ENCODE peak calls at places on chromosomes 5 and 9, in seven cellular contexts. K is mesendoderm, E is A549, V is left lung, N is aorta, X is SK-N-SH, B is breast epithelium. L is an unnamed sample. For H3K4me1, the result is how much of the 10 kb centered on the place peaks cover.

GRCh38 chr5:9502435-9502834 is 43.4 kb downstream of the SEMA5A start:
- DNase-seq in K (peak), E (no peak), V (no peak), N (no peak), X (no peak), B (no peak), L (no peak)

GRCh38 chr5:33441241-33441844 is 578 bp downstream of the TARS1 start:
- DNase-seq in K (no peak), E (peak), V (no peak), N (no peak), X (peak), B (no peak), L (no peak)

GRCh38 chr5:168298949-168299348 is 7.5 kb downstream of the WWC1 start:
- DNase-seq in K (no peak), E (no peak), V (no peak), N (no peak), X (no peak), B (no peak), L (no peak)

GRCh38 chr5:84564311-84564710 is 179.6 kb upstream of the EDIL3 start:
- DNase-seq in K (no peak), E (no peak), V (no peak), N (no peak), X (no peak), B (no peak), L (no peak)

GRCh38 chr5:32307769-32308194 is 5.0 kb downstream of the MTMR12 start:
- DNase-seq in K (no peak), E (no peak), V (no peak), N (no peak), X (no peak), B (no peak), L (no peak)

GRCh38 chr9:126293522-126293889 is 33.1 kb upstream of the MVB12B start:
- DNase-seq in K (peak), E (no peak), V (no peak), N (no peak), X (peak), B (no peak), L (no peak)

GRCh38 chr9:22103650-22104575 is 94.8 kb upstream of the CDKN2B start:
- DNase-seq in K (no peak), E (no peak), V (no peak), N (no peak), X (no peak), B (no peak), L (no peak)

GRCh38 chr9:112271466-112272098 is 61.8 kb downstream of the PTBP3 start:
- DNase-seq in K (no peak), E (peak), V (no peak), N (no peak), X (no peak), B (no peak), L (no peak)

GRCh38 chr9:21812415-21812814 is 10.0 kb downstream of the MTAP start:
- DNase-seq in K (peak), E (no peak), V (no peak), N (no peak), X (no peak), B (no peak), L (no peak)

GRCh38 chr5:140808889-140809291 is 2.0 kb downstream of the PCDHA4 start:
- DNase-seq in K (no peak), E (no peak), V (no peak), N (peak), X (no peak), B (no peak), L (peak)

GRCh38 chr9:126412945-126413344 is 86.3 kb downstream of the MVB12B start:
- DNase-seq in K (no peak), E (no peak), V (no peak), N (no peak), X (no peak), B (no peak), L (no peak)

GRCh38 chr5:6085461-6085860 is 292.9 kb downstream of the MED10 start:
- DNase-seq in K (no peak), E (no peak), V (no peak), N (no peak), X (no peak), B (no peak), L (no peak)

GRCh38 chr5:127660048-127660733 is 11.3 kb downstream of the CTXN3 start:
- DNase-seq in K (no peak), E (no peak), V (no peak), N (no peak), X (no peak), B (no peak), L (no peak)

GRCh38 chr5:150320048-150320555 is 17.4 kb upstream of the ARSI start:
- DNase-seq in K (peak), E (peak), V (peak), N (no peak), X (no peak), B (no peak), L (peak)

GRCh38 chr9:116027096-116027495 is 126.5 kb upstream of the PAPPA start:
- DNase-seq in K (peak), E (no peak), V (no peak), N (no peak), X (no peak), B (no peak), L (no peak)

GRCh38 chr5:128965638-128966302 is 482 bp downstream of the SLC27A6 start:
- DNase-seq in K (no peak), E (no peak), V (no peak), N (peak), X (no peak), B (no peak), L (no peak)

GRCh38 chr5:56094579-56095361 is 100.0 kb upstream of the IL6ST start:
- DNase-seq in K (no peak), E (no peak), V (no peak), N (no peak), X (no peak), B (no peak), L (no peak)

GRCh38 chr5:141841376-141841775 is 36.8 kb downstream of the PCDH1 start:
- DNase-seq in K (no peak), E (no peak), V (peak), N (no peak), X (no peak), B (no peak), L (no peak)

GRCh38 chr5:56620903-56621680 is 194.3 kb upstream of the MAP3K1 start:
- DNase-seq in K (no peak), E (no peak), V (no peak), N (no peak), X (no peak), B (no peak), L (no peak)

GRCh38 chr5:170749911-170750431 is 33.6 kb upstream of the GABRP start:
- DNase-seq in K (no peak), E (no peak), V (no peak), N (no peak), X (no peak), B (no peak), L (no peak)

GRCh38 chr9:80147866-80148265 is 576.1 kb downstream of the TLE4 start:
- DNase-seq in K (no peak), E (no peak), V (no peak), N (no peak), X (no peak), B (no peak), L (no peak)

GRCh38 chr5:119340597-119341218 is 15.1 kb upstream of the TNFAIP8 start:
- DNase-seq in K (no peak), E (no peak), V (no peak), N (no peak), X (no peak), B (no peak), L (no peak)

GRCh38 chr9:110058304-110058953 is 149.5 kb downstream of the C9orf152 start:
- DNase-seq in K (peak), E (peak), V (peak), N (no peak), X (peak), B (no peak), L (no peak)

GRCh38 chr9:127943746-127944145 is 6.1 kb upstream of the DPM2 start:
- DNase-seq in K (peak), E (peak), V (peak), N (peak), X (peak), B (peak), L (no peak)

GRCh38 chr9:79154806-79155205 is 417.0 kb upstream of the TLE4 start:
- DNase-seq in K (no peak), E (no peak), V (no peak), N (no peak), X (no peak), B (no peak), L (no peak)

GRCh38 chr9:32644698-32645097 is 9.2 kb upstream of the TAF1L start:
- DNase-seq in K (peak), E (no peak), V (peak), N (no peak), X (no peak), B (no peak), L (peak)

GRCh38 chr5:123401320-123401719 is 21.9 kb downstream of the CEP120 start:
- DNase-seq in K (no peak), E (no peak), V (no peak), N (no peak), X (no peak), B (no peak), L (no peak)

GRCh38 chr5:181239062-181239663 is 4.5 kb downstream of the RACK1 start:
- DNase-seq in K (no peak), E (no peak), V (no peak), N (peak), X (no peak), B (no peak), L (no peak)

GRCh38 chr9:98995059-98995665 is 51.5 kb downstream of the COL15A1 start:
- DNase-seq in K (no peak), E (no peak), V (no peak), N (peak), X (no peak), B (no peak), L (no peak)

GRCh38 chr9:89631381-89631780 is 26.6 kb downstream of the GADD45G start:
- DNase-seq in K (no peak), E (no peak), V (no peak), N (no peak), X (no peak), B (no peak), L (no peak)

GRCh38 chr5:103120607-103121200 is 603 bp downstream of the PPIP5K2 start:
- DNase-seq in K (peak), E (no peak), V (no peak), N (no peak), X (peak), B (no peak), L (no peak)

GRCh38 chr5:56095579-56096102 is 100.9 kb upstream of the IL6ST start:
- DNase-seq in K (no peak), E (no peak), V (no peak), N (no peak), X (no peak), B (no peak), L (no peak)

GRCh38 chr9:120974921-120975320 is 48.3 kb upstream of the TRAF1 start:
- DNase-seq in K (no peak), E (no peak), V (no peak), N (no peak), X (no peak), B (no peak), L (no peak)

GRCh38 chr9:17906204-17906840 is 327.5 kb downstream of the SH3GL2 start:
- DNase-seq in K (peak), E (no peak), V (no peak), N (peak), X (peak), B (no peak), L (peak)

GRCh38 chr9:109242751-109243150 is 75.7 kb upstream of the FRRS1L start:
- DNase-seq in K (no peak), E (no peak), V (no peak), N (no peak), X (no peak), B (no peak), L (no peak)

GRCh38 chr9:34688329-34689161 is 2.5 kb downstream of the CCL19 start:
- DNase-seq in K (no peak), E (no peak), V (no peak), N (no peak), X (no peak), B (no peak), L (no peak)
- H3K27ac ChIP-seq in K (no peak), E (no peak), V (no peak), N (no peak), X (no peak), B (no peak), L (no peak)

GRCh38 chr5:178231736-178232123 is 872 bp downstream of the PHYKPL start:
- DNase-seq in K (no peak), E (no peak), V (no peak), N (no peak), X (no peak), B (no peak), L (no peak)
- H3K4me1 ChIP-seq in K (under half), E (under half), V (half or more), N (under half), X (under half), B (under half), L (under half)

GRCh38 chr9:38017149-38017884 is 51.7 kb downstream of the SHB start:
- DNase-seq in K (peak), E (peak), V (peak), N (peak), X (peak), B (peak), L (no peak)
- H3K27ac ChIP-seq in K (peak), E (peak), V (no peak), N (peak), X (peak), B (peak), L (peak)

DNA sequence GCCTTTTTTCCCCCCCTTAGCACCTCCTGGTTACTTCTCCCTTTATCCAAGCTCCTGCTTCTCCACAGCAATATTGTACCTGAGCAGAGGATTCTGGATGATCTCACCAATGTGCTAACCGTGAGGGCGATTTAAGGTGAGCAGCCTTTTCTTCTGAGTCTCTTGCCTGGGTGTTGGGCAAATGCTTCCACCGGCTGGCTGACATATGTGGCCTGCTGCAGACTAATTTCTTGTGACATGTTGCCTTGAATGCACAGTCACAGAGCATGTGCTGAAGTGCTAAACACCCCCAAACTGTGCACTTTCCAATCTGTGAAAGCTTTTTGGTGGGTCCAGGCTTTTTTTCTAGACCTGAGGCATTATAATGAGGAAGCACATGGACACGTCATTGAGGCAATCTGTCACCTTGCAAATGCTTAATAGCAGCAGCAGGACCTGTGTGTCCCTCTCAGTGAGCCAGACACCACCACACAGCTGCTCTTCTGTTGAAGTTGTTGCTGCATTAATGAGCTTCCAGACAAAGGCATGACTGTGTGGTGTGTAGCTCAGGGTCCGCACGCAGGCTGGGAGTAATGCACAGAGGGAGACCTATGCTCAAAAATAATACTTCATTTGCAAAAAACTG is 274.8 kb downstream of the ELAVL2 start:
- DNase-seq in K (no peak), E (no peak), V (no peak), N (no peak), X (no peak), B (no peak), L (no peak)
- H3K4me1 ChIP-seq in K (under half), E (under half), V (under half), N (under half), X (under half), B (under half), L (under half)

GRCh38 chr9:93090091-93090655 is 5.8 kb upstream of the CARD19 start:
- DNase-seq in K (no peak), E (no peak), V (no peak), N (peak), X (no peak), B (peak), L (no peak)

GRCh38 chr9:93089024-93089423 is 7.0 kb upstream of the CARD19 start:
- DNase-seq in K (no peak), E (no peak), V (no peak), N (no peak), X (no peak), B (no peak), L (no peak)

GRCh38 chr9:93087971-93088655 is 7.9 kb upstream of the CARD19 start:
- DNase-seq in K (no peak), E (no peak), V (peak), N (peak), X (peak), B (peak), L (no peak)

GRCh38 chr9:93089481-93089991 is 6.5 kb upstream of the CARD19 start:
- DNase-seq in K (no peak), E (no peak), V (peak), N (peak), X (peak), B (peak), L (no peak)

DNA sequence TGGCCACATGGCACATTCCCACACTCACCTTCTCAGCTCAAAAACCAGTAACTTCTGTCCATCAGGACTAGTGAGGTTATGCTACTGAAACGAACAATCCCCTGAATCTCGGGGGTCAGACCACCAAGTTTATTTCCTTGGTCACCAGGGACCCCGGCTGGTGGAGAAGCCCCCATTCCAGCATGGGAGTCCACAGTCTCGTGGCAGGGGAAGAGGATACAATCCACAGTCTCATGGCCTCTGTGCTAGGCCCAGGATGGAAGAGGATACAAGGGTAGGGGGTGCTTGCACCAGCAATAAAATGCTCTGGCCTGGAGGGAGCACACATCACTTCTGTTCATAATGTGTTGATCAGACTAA is 7.4 kb upstream of the CARD19 start:
- DNase-seq in K (no peak), E (no peak), V (peak), N (no peak), X (peak), B (peak), L (no peak)
- H3K27ac ChIP-seq in K (no peak), E (no peak), V (no peak), N (no peak), X (no peak), B (no peak), L (no peak)

DNA sequence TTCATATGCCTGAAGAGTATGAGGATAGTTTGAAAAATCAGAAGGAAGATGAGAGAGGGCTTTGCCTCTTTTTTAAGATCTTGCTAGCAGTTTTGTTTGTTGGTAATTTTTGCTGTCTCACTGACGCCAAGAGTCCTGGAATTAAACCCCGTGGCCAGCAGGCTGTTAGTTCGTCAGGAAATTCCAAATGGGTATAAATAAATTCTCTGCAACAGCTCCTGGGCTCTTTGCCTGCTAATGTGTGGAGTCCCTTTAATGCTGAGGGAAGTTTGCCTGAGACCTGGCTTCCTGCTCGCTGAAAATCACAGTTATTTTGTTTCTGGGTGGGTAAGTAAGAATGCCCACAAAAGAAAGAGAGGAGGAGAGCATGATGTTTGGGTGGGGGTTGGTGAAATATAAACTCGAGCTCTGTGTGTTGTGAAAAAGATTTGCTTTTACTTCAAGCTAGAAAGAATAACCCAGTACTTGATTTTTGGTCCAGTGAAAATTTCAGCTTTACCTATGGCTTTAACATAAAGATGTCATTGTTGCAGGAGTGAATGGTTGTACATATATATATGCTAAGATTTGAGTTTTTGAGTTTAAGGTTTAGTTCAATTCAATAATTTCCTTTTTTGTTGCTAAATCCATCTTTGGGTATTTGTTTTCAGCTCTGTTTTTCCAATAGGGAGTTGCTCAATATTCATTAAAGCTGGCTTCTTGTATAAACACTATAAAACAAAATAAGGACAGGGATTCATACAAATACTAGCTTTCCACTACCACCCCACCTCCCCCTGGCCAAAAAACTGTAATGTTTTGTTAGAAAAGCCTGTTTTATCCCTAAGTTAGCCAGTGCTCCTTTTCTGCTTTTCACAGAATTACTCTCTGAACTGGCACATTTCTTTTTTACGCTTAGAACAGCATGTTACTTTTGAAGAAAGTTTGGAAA is 147.8 kb upstream of the DMRT1 start:
- DNase-seq in K (no peak), E (no peak), V (no peak), N (no peak), X (no peak), B (no peak), L (no peak)
- H3K4me1 ChIP-seq in K (under half), E (half or more), V (under half), N (under half), X (under half), B (under half), L (half or more)

DNA sequence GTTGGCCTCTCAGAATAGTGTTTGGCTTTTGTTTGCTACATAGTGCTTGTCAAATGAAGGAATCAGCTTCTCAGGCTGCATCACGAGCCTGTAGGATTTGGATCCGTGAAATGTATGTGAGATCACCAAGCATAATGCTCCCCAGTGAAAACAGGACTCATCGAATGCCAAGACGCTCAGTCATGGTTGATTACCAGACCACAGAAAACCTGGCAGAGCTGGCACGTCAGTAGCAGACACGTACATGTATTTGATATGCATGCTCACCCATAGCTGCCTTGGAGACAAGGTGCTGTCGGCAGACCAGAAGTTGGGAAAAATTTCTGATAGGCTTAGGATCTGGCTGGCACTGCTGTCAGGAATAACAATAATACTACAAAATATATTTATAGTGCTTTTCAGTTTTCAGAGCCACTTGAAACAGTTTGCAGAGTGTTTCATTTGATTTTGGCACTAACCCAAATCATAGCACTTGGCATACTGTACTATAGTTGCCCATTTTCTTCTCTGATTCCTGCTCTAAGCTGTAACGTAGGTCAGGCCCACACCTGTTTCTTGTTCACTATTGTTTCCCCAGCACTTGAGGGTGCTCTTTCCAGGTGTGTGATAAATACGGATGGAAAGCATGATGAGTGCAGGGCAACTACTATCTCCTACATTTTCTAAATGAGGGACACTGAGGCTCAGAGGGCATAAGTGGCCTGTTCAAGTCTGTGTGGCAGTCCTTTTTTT is 226.1 kb downstream of the NR3C1 start:
- DNase-seq in K (no peak), E (peak), V (peak), N (peak), X (no peak), B (no peak), L (peak)
- H3K27ac ChIP-seq in K (no peak), E (peak), V (no peak), N (peak), X (peak), B (no peak), L (peak)

L was measured in RWPE2.